ENCODE peak calls at places on chromosomes 16 and 17, in eight cellular contexts. D is CD8-positive, alpha-beta T cell; F is epithelial cell of esophagus; P is cardiac muscle cell; H is esophagus muscularis mucosa; M is AG04450; X is transverse colon; B is heart right ventricle. Z is an unnamed sample.

GRCh38 chr17:8966926-8967325 is 1.4 kb upstream of the PIK3R5 start:
- DNase-seq in M (no peak), P (no peak), D (no peak), H (no peak), F (no peak), B (no peak), X (no peak), Z (no peak)

GRCh38 chr16:47234-47633 is 6.2 kb downstream of the POLR3K start:
- DNase-seq in P (no peak), M (no peak), B (no peak), D (no peak), F (no peak), H (no peak), X (no peak), Z (no peak)

GRCh38 chr16:56111100-56111499 is 80.2 kb upstream of the GNAO1 start:
- DNase-seq in D (no peak), X (no peak), H (peak; percentile 37), F (no peak), B (no peak), P (no peak), M (no peak), Z (no peak)

GRCh38 chr17:11031787-11032186 is 193.9 kb upstream of the PIRT start:
- DNase-seq in B (no peak), P (no peak), H (no peak), D (no peak), F (no peak), M (no peak), X (no peak), Z (no peak)

GRCh38 chr17:42403150-42403549 is 14.9 kb upstream of the STAT3 start:
- DNase-seq in B (no peak), D (peak; percentile 41), M (no peak), F (no peak), H (no peak), P (no peak), X (peak; percentile 38), Z (no peak)

GRCh38 chr17:4182043-4182442 is 39.0 kb downstream of the CYB5D2 start:
- DNase-seq in F (no peak), H (no peak), M (no peak), B (no peak), D (no peak), P (no peak), X (no peak), Z (no peak)

GRCh38 chr17:62676952-62677596 is 49.6 kb downstream of the MRC2 start:
- DNase-seq in P (no peak), H (no peak), F (no peak), D (no peak), B (no peak), X (no peak), M (no peak), Z (no peak)

GRCh38 chr17:41507315-41507880 is 2.0 kb upstream of the KRT13 start:
- DNase-seq in B (no peak), X (no peak), D (no peak), F (peak; percentile 88), M (no peak), P (no peak), H (no peak), Z (no peak)

GRCh38 chr16:66516172-66516807 is 33.6 kb downstream of the TK2 start:
- DNase-seq in F (no peak), D (no peak), B (no peak), X (no peak), H (no peak), P (no peak), M (no peak), Z (no peak)

GRCh38 chr17:20703781-20704180 is 124.3 kb downstream of the CDRT15L2 start:
- DNase-seq in M (no peak), P (no peak), B (no peak), H (no peak), F (no peak), X (no peak), D (no peak), Z (no peak)

GRCh38 chr17:1040216-1040600 is 43.3 kb downstream of the TIMM22 start:
- DNase-seq in D (no peak), H (no peak), P (peak; percentile 24), X (no peak), B (no peak), M (no peak), F (no peak), Z (no peak)

GRCh38 chr17:71631483-71631882 is 489.3 kb upstream of the SOX9 start:
- DNase-seq in F (peak; percentile 66), X (no peak), M (no peak), B (no peak), H (no peak), P (peak; percentile 16), D (no peak), Z (no peak)

GRCh38 chr16:80718480-80719220 is 85.7 kb downstream of the CDYL2 start:
- DNase-seq in H (peak; percentile 88), B (no peak), F (peak; percentile 41), D (no peak), P (peak; percentile 33), X (no peak), M (no peak), Z (no peak)

GRCh38 chr17:79824893-79825579 is 14.2 kb downstream of the CBX4 start:
- DNase-seq in P (no peak), X (no peak), B (no peak), H (no peak), D (no peak), F (no peak), M (no peak), Z (no peak)

GRCh38 chr17:3766783-3767182 is 34.2 kb downstream of the ITGAE start:
- DNase-seq in H (no peak), M (no peak), P (no peak), X (no peak), D (no peak), B (no peak), F (no peak), Z (no peak)

GRCh38 chr17:17890773-17891759 is 54.3 kb upstream of the SREBF1 start:
- DNase-seq in X (peak; percentile 50), B (peak; percentile 38), P (peak; percentile 80), H (no peak), F (peak; percentile 74), M (peak; percentile 42), D (peak; percentile 10), Z (no peak)

GRCh38 chr17:49616086-49616485 is 40.4 kb downstream of the NXPH3 start:
- DNase-seq in D (no peak), P (peak; percentile 15), X (no peak), F (no peak), B (no peak), H (no peak), M (no peak), Z (no peak)
- TF ChIP-seq CTCF in D (no peak), P (peak; percentile 29), X (peak; percentile 4), F (peak; percentile 14), B (peak; percentile 48), H (no peak), M (peak; percentile 25), Z (no peak)

GRCh38 chr16:85391175-85391707 is 221.9 kb upstream of the GSE1 start:
- DNase-seq in D (no peak), X (no peak), B (no peak), P (no peak), F (no peak), M (no peak), H (no peak), Z (peak; percentile 4)

GRCh38 chr16:85391769-85392583 is 221.1 kb upstream of the GSE1 start:
- DNase-seq in D (no peak), M (no peak), P (no peak), H (no peak), X (no peak), F (peak; percentile 73), B (peak; percentile 2), Z (no peak)

GRCh38 chr16:85387731-85388295 is 225.3 kb upstream of the GSE1 start:
- DNase-seq in M (no peak), P (no peak), F (no peak), H (no peak), D (no peak), B (no peak), X (no peak), Z (no peak)

GRCh38 chr16:85390511-85391174 is 222.5 kb upstream of the GSE1 start:
- DNase-seq in F (peak; percentile 93), M (peak; percentile 87), B (peak; percentile 72), H (peak; percentile 97), X (peak; percentile 89), P (peak; percentile 95), D (no peak), Z (peak; percentile 10)

DNA sequence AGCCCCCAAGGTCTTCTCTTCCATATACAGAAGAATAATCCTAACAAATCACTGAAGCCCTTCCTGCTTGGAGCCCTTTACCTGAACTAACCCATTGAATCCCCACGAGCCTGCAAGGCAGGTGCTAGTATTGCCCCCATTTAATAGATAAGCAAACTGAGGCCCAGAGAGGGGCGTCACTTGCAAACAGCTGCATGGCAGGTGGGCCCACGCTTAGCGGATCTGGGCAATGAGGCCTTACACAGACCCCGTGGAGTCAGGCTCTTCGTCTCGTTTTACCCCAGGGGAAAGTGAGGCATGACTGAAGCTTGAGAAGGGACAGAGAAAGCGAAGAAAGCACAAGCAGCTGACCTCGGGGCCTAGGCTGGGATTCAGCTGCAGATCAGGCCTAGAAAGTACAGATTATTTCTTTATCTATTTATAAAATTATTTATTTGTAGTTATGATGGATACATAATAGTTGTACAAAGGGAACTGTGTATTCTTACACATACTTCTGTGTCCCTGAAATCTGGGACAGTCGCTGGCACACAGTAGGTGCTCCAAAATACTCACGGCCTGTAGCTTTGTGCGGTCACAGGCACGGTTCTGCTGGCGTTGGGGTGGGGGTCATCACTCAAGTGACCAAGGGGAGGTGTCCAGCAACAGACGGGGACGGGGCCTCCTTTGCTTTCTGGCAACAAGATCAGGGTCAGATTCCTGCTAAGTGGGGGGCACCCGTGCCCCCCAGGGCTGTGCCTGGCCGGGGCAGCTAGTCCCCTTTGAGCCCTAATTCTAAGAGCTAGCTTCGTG is 223.2 kb upstream of the GSE1 start:
- DNase-seq in M (no peak), P (no peak), F (no peak), H (no peak), X (no peak), B (peak; percentile 8), D (no peak), Z (no peak)
- TF ChIP-seq CTCF in M (no peak), P (no peak), F (no peak), H (no peak), X (no peak), B (no peak), D (no peak), Z (no peak)

DNA sequence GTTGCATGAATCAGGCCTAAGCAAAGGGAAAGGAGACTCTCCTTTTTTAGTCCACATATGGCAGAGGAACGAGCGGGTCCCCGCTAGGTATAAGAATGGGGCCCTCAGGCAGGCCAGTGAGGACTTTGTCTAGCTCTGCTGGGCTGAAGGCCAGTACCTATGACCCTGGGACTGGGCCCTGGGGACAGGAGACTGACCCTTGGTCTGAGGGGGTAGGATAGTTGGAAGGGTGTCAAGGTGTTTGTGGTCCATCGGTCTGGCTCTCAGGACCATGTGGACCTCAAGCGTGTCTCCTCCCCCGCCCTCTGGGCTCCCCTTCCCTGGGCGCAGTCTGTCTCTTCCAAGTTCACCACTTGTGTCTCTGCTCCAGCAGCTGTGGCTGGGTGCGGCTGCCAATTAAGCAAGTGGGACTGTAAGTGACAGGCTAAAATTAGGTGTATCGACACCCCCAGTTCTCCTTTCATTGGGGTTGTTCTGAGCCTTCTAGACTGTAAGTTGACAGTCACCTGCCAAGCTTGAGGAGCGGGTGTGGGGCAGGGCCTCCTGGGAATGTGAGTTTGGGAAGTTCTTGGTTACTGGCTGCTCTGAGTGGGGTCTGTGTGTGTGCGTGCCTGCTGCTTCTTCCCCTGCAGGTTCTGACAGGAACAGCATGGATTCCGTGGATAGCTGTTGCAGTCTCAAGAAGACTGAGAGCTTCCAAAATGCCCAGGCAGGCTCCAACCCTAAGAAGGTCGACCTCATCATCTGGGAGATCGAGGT is 24.5 kb downstream of the AKAP1 start:
- DNase-seq in P (peak; percentile 29), D (no peak), B (peak; percentile 67), H (no peak), F (peak; percentile 42), M (no peak), X (peak; percentile 49), Z (no peak)
- TF ChIP-seq CTCF in P (peak; percentile 15), D (no peak), B (no peak), H (peak; percentile 10), F (peak; percentile 49), M (peak; percentile 26), X (peak; percentile 20), Z (no peak)

GRCh38 chr17:30819941-30820705 is 4.4 kb downstream of the CRLF3 start:
- DNase-seq in X (no peak), M (no peak), H (no peak), F (no peak), D (no peak), P (peak; percentile 65), B (no peak), Z (no peak)
- TF ChIP-seq CTCF in X (no peak), M (no peak), H (no peak), F (no peak), D (no peak), P (no peak), B (no peak), Z (no peak)

Z was measured in natural killer cell.